ENCODE peak calls at places on chromosomes 1 and 21, in five cellular contexts. One of them, this sample, is unnamed.

GRCh38 chr21:36045993-36046392 is 14.3 kb downstream of the SETD4 start:
- DNase-seq in retinal pigment epithelial cell: no peak
- DNase-seq in hepatocyte: no peak
- DNase-seq in fibroblast of pulmonary artery: no peak
- DNase-seq in Panc1: no peak
- DNase-seq in this sample: no peak

GRCh38 chr1:22132517-22133235 is 10.2 kb downstream of the WNT4 start:
- DNase-seq in retinal pigment epithelial cell: peak
- DNase-seq in Panc1: no peak
- DNase-seq in hepatocyte: no peak
- DNase-seq in fibroblast of pulmonary artery: peak
- DNase-seq in this sample: no peak

GRCh38 chr1:193705473-193706074 is 519.2 kb upstream of the B3GALT2 start:
- DNase-seq in Panc1: no peak
- DNase-seq in hepatocyte: no peak
- DNase-seq in retinal pigment epithelial cell: no peak
- DNase-seq in fibroblast of pulmonary artery: no peak
- DNase-seq in this sample: no peak

GRCh38 chr1:80656011-80656627 is 1144.6 kb upstream of the ADGRL2 start:
- DNase-seq in fibroblast of pulmonary artery: peak
- DNase-seq in retinal pigment epithelial cell: peak
- DNase-seq in Panc1: no peak
- DNase-seq in hepatocyte: peak
- DNase-seq in this sample: no peak

GRCh38 chr1:185539277-185539943 is 194.8 kb upstream of the HMCN1 start:
- DNase-seq in Panc1: no peak
- DNase-seq in hepatocyte: no peak
- DNase-seq in retinal pigment epithelial cell: no peak
- DNase-seq in fibroblast of pulmonary artery: no peak
- DNase-seq in this sample: no peak

GRCh38 chr1:88302843-88303486 is 381.1 kb upstream of the PKN2 start:
- DNase-seq in fibroblast of pulmonary artery: peak
- DNase-seq in Panc1: peak
- DNase-seq in retinal pigment epithelial cell: no peak
- DNase-seq in hepatocyte: peak
- DNase-seq in this sample: no peak

GRCh38 chr1:155174334-155175280 is 958 bp downstream of the TRIM46 start:
- DNase-seq in fibroblast of pulmonary artery: peak
- DNase-seq in Panc1: no peak
- DNase-seq in retinal pigment epithelial cell: no peak
- DNase-seq in hepatocyte: peak
- DNase-seq in this sample: peak

GRCh38 chr1:64913361-64914015 is 52.9 kb downstream of the JAK1 start:
- DNase-seq in fibroblast of pulmonary artery: no peak
- DNase-seq in retinal pigment epithelial cell: no peak
- DNase-seq in Panc1: no peak
- DNase-seq in hepatocyte: no peak
- DNase-seq in this sample: no peak

GRCh38 chr1:168497376-168497952 is 46.3 kb downstream of the XCL2 start:
- DNase-seq in retinal pigment epithelial cell: no peak
- DNase-seq in fibroblast of pulmonary artery: no peak
- DNase-seq in Panc1: no peak
- DNase-seq in hepatocyte: no peak
- DNase-seq in this sample: no peak

GRCh38 chr1:18703041-18703621 is 72.5 kb downstream of the PAX7 start:
- DNase-seq in hepatocyte: no peak
- DNase-seq in Panc1: no peak
- DNase-seq in retinal pigment epithelial cell: no peak
- DNase-seq in fibroblast of pulmonary artery: no peak
- DNase-seq in this sample: no peak

GRCh38 chr1:168297019-168297418 is 16.3 kb downstream of the TBX19 start:
- DNase-seq in Panc1: no peak
- DNase-seq in retinal pigment epithelial cell: no peak
- DNase-seq in fibroblast of pulmonary artery: no peak
- DNase-seq in hepatocyte: no peak
- DNase-seq in this sample: no peak

GRCh38 chr21:39348355-39349210 is at the start of gene HMGN1:
- DNase-seq in fibroblast of pulmonary artery: peak
- DNase-seq in retinal pigment epithelial cell: peak
- DNase-seq in hepatocyte: peak
- DNase-seq in Panc1: no peak
- DNase-seq in this sample: peak

GRCh38 chr1:96238426-96238825 is 483.2 kb upstream of the PTBP2 start:
- DNase-seq in retinal pigment epithelial cell: no peak
- DNase-seq in fibroblast of pulmonary artery: no peak
- DNase-seq in Panc1: no peak
- DNase-seq in hepatocyte: no peak
- DNase-seq in this sample: no peak

GRCh38 chr1:56073614-56074356 is 505.6 kb downstream of the PLPP3 start:
- DNase-seq in fibroblast of pulmonary artery: peak
- DNase-seq in Panc1: no peak
- DNase-seq in hepatocyte: peak
- DNase-seq in retinal pigment epithelial cell: no peak
- DNase-seq in this sample: peak

GRCh38 chr1:212557739-212558664 is 50.6 kb upstream of the ATF3 start:
- DNase-seq in hepatocyte: peak
- DNase-seq in Panc1: no peak
- DNase-seq in fibroblast of pulmonary artery: peak
- DNase-seq in retinal pigment epithelial cell: no peak
- DNase-seq in this sample: peak

GRCh38 chr1:151458936-151459330 is 361 bp downstream of the POGZ start:
- DNase-seq in fibroblast of pulmonary artery: peak
- DNase-seq in Panc1: no peak
- DNase-seq in retinal pigment epithelial cell: no peak
- DNase-seq in hepatocyte: peak
- DNase-seq in this sample: peak

GRCh38 chr1:183676515-183677189 is 23.5 kb upstream of the APOBEC4 start:
- DNase-seq in Panc1: no peak
- DNase-seq in hepatocyte: peak
- DNase-seq in retinal pigment epithelial cell: no peak
- DNase-seq in fibroblast of pulmonary artery: peak
- DNase-seq in this sample: no peak

GRCh38 chr1:147389532-147390184 is 147.2 kb downstream of the CHD1L start:
- DNase-seq in Panc1: peak
- DNase-seq in hepatocyte: peak
- DNase-seq in fibroblast of pulmonary artery: peak
- DNase-seq in retinal pigment epithelial cell: no peak
- DNase-seq in this sample: no peak

GRCh38 chr1:41356752-41357151 is 4.5 kb upstream of the FOXO6 start:
- DNase-seq in Panc1: no peak
- DNase-seq in fibroblast of pulmonary artery: no peak
- DNase-seq in retinal pigment epithelial cell: no peak
- DNase-seq in hepatocyte: no peak
- DNase-seq in this sample: no peak

GRCh38 chr1:171434717-171435346 is 50.5 kb upstream of the PRRC2C start:
- DNase-seq in retinal pigment epithelial cell: peak
- DNase-seq in Panc1: no peak
- DNase-seq in fibroblast of pulmonary artery: peak
- DNase-seq in hepatocyte: peak
- DNase-seq in this sample: no peak

DNA sequence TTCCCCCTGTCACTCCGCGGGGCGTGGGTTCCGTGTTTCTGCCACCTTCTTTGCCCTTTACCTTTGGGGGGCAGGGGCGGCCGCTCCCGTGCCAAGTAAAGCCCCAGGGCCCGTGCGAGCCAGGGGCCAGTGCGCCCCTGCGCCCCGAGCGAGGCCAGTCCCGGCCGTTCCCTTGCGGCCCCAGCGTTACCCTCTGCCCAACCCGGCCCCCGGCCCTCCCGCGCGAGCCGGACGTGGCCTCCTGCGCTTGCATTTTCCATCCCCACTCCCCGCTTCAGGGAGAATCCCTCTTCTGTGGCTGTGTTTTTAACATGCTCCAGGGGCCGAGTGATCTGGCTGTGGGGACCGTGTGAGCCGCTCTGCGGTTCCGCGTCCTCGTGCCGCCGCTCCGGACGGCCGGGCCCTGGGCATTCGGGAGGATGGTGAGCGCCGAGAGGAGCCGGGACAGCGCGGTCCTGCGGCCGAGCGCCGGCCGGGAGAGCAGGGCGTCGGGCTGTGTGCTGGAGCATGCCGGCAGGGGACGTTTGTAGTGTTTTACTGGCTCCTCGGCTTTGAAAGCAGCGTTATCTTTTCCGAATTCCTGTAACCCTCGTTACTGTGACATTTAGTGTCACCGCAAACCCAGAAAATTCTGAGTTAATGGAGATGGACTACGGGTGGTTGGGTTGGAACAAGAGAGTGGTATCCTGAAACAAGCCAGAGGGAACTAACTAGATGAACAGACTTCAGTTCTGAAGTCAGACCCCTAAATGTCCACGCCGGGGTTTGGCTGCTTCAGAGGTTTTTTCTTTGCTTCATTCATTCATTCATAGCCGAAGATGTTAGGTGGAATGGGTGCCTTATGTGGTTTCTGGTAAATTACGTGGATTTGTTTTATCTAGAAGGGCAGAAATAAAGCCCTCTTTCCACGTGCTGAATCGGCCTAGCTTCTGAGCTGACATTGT is 1.1 kb downstream of the GALNT2 start:
- DNase-seq in fibroblast of pulmonary artery: no peak
- DNase-seq in retinal pigment epithelial cell: no peak
- DNase-seq in hepatocyte: peak
- DNase-seq in Panc1: no peak
- DNase-seq in this sample: peak
- TF ChIP-seq CTCF in fibroblast of pulmonary artery: no peak
- TF ChIP-seq CTCF in retinal pigment epithelial cell: peak
- TF ChIP-seq CTCF in hepatocyte: no peak
- TF ChIP-seq CTCF in Panc1: no peak
- TF ChIP-seq CTCF in this sample: peak

GRCh38 chr21:45768741-45769049 is 125.2 kb downstream of the PCBP3 start:
- DNase-seq in retinal pigment epithelial cell: no peak
- DNase-seq in fibroblast of pulmonary artery: no peak
- DNase-seq in hepatocyte: no peak
- DNase-seq in Panc1: peak
- DNase-seq in this sample: no peak
- TF ChIP-seq CTCF in retinal pigment epithelial cell: peak
- TF ChIP-seq CTCF in fibroblast of pulmonary artery: no peak
- TF ChIP-seq CTCF in hepatocyte: no peak
- TF ChIP-seq CTCF in Panc1: no peak
- TF ChIP-seq CTCF in this sample: no peak

DNA sequence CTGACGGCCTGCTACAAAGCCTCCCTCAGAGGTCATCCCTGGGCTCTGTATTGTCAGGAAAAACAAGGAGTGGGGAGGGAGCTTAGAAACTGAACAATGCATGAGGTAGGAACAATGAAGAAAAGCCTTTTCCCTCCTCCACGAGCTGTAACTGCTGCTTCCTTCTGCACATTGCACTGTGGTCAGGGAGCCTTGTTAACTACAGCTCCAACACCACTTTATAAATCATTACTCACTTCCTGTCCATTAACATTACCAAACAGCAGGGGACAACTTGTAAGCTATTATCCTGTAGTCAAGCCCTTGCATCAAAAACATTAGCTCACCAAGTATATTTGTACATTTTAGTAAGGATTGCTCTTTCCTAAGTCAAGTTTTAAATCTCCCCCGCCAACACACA is 336.0 kb upstream of the NR5A2 start:
- DNase-seq in retinal pigment epithelial cell: peak
- DNase-seq in hepatocyte: peak
- DNase-seq in fibroblast of pulmonary artery: peak
- DNase-seq in Panc1: peak
- DNase-seq in this sample: no peak
- TF ChIP-seq CTCF in retinal pigment epithelial cell: no peak
- TF ChIP-seq CTCF in hepatocyte: no peak
- TF ChIP-seq CTCF in fibroblast of pulmonary artery: no peak
- TF ChIP-seq CTCF in Panc1: no peak
- TF ChIP-seq CTCF in this sample: no peak

GRCh38 chr1:51061231-51061943 is 40.6 kb upstream of the C1orf185 start:
- DNase-seq in Panc1: no peak
- DNase-seq in fibroblast of pulmonary artery: no peak
- DNase-seq in retinal pigment epithelial cell: no peak
- DNase-seq in hepatocyte: no peak
- DNase-seq in this sample: no peak

GRCh38 chr1:51063121-51063520 is 38.9 kb upstream of the C1orf185 start:
- DNase-seq in hepatocyte: peak
- DNase-seq in fibroblast of pulmonary artery: peak
- DNase-seq in retinal pigment epithelial cell: peak
- DNase-seq in Panc1: peak
- DNase-seq in this sample: no peak

GRCh38 chr1:51058863-51059262 is 43.2 kb upstream of the C1orf185 start:
- DNase-seq in fibroblast of pulmonary artery: peak
- DNase-seq in retinal pigment epithelial cell: no peak
- DNase-seq in hepatocyte: no peak
- DNase-seq in Panc1: no peak
- DNase-seq in this sample: no peak
- TF ChIP-seq CTCF in fibroblast of pulmonary artery: peak
- TF ChIP-seq CTCF in retinal pigment epithelial cell: peak
- TF ChIP-seq CTCF in hepatocyte: peak
- TF ChIP-seq CTCF in Panc1: peak
- TF ChIP-seq CTCF in this sample: no peak

GRCh38 chr1:4050998-4051397 is 150.9 kb upstream of the C1orf174 start:
- DNase-seq in hepatocyte: no peak
- DNase-seq in fibroblast of pulmonary artery: no peak
- DNase-seq in retinal pigment epithelial cell: no peak
- DNase-seq in Panc1: no peak
- DNase-seq in this sample: no peak
- TF ChIP-seq CTCF in hepatocyte: no peak
- TF ChIP-seq CTCF in fibroblast of pulmonary artery: no peak
- TF ChIP-seq CTCF in retinal pigment epithelial cell: no peak
- TF ChIP-seq CTCF in Panc1: no peak
- TF ChIP-seq CTCF in this sample: no peak

DNA sequence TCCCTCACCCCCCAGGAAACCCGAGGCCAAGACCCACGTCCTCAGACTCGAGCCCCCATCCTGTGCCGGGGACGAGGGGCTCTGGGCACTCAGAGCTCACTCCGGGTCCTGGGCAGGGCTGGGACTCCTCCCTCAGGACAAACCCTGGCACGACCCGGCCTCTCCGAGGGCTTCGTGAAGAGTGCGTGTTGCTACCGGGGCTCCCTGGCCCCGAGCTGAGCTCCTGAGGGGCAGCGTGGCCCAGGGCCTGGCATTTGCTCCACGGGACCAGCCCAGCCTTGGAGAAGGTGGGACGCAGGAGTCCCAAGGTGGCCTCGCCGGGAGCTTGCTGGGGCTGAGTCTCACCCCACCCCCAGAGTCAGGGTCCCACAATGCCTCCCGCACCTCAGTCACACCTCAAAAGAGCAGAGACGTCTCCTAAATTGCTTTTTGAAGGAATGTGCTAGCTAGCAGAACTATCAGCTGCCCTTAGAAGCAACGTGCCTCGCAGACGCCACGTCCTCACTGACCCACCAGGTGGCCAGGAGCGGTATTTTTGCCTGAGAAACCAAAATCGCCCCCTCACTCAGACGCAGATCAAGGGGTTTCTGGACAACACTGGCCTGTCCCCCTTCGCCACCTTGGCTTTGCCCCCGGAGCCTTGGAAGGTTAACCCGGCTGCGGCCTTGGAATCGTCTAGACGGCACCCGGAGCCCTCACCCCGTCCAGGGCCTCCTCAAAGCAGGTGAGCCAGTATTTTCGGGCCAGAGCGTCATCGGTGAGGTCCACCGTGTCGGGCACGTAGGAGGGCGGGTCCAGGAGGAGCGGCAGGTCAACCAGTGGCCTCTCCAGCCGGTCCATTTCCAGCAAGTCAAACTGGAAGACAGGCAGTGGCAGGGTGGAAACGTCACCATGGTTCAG is 11.3 kb downstream of the PANK4 start:
- DNase-seq in Panc1: no peak
- DNase-seq in hepatocyte: no peak
- DNase-seq in fibroblast of pulmonary artery: no peak
- DNase-seq in retinal pigment epithelial cell: no peak
- DNase-seq in this sample: no peak
- TF ChIP-seq CTCF in Panc1: no peak
- TF ChIP-seq CTCF in hepatocyte: no peak
- TF ChIP-seq CTCF in fibroblast of pulmonary artery: no peak
- TF ChIP-seq CTCF in retinal pigment epithelial cell: peak
- TF ChIP-seq CTCF in this sample: no peak